ENCODE peak calls at places on chromosomes 1 and 21, in ten cellular contexts. X is heart left ventricle, J is adrenal gland, V is esophagus squamous epithelium, P is neural progenitor cell, T is fibroblast of mammary gland, Y is K562, Q is left ventricle myocardium inferior, S is tibial nerve, W is upper lobe of right lung. E is an unnamed sample.

GRCh38 chr1:35401072-35401471 is 132.6 kb downstream of the ZMYM4 start:
- DNase-seq in X (no peak), J (no peak), V (no peak), P (no peak), T (no peak), Y (no peak), Q (no peak), S (no peak), W (no peak), E (no peak)

GRCh38 chr1:1614204-1614953 is 921 bp upstream of the MIB2 start:
- DNase-seq in X (peak; percentile 51), J (peak; percentile 87), V (no peak), P (no peak), T (peak; percentile 84), Y (peak; percentile 82), Q (no peak), S (no peak), W (peak; percentile 81), E (peak; percentile 95)

GRCh38 chr1:73356485-73356884 is 841.5 kb downstream of the LRRIQ3 start:
- DNase-seq in X (no peak), J (no peak), V (no peak), P (no peak), T (no peak), Y (no peak), Q (no peak), S (no peak), W (no peak), E (no peak)

GRCh38 chr1:87330201-87330953 is 1.7 kb downstream of the LMO4 start:
- DNase-seq in X (peak; percentile 31), J (peak; percentile 16), V (no peak), P (peak; percentile 76), T (peak; percentile 30), Y (peak; percentile 43), Q (no peak), S (no peak), W (no peak), E (peak; percentile 39)

GRCh38 chr1:179083533-179083932 is 1.7 kb downstream of the TOR3A start:
- DNase-seq in X (no peak), J (no peak), V (no peak), P (no peak), T (no peak), Y (no peak), Q (no peak), S (no peak), W (no peak), E (no peak)

GRCh38 chr1:229298887-229299503 is 28.1 kb downstream of the RAB4A start:
- DNase-seq in X (no peak), J (no peak), V (no peak), P (no peak), T (no peak), Y (no peak), Q (no peak), S (no peak), W (no peak), E (no peak)

GRCh38 chr21:44487831-44488230 is 32.5 kb downstream of the LRRC3 start:
- DNase-seq in X (no peak), J (no peak), V (no peak), P (peak; percentile 45), T (peak; percentile 46), Y (peak; percentile 66), Q (no peak), S (no peak), W (no peak), E (peak; percentile 54)

GRCh38 chr1:22778842-22779520 is 68.3 kb downstream of the EPHB2 start:
- DNase-seq in X (peak; percentile 68), J (no peak), V (no peak), P (peak; percentile 48), T (no peak), Y (no peak), Q (peak; percentile 64), S (peak; percentile 19), W (no peak), E (peak; percentile 39)

DNA sequence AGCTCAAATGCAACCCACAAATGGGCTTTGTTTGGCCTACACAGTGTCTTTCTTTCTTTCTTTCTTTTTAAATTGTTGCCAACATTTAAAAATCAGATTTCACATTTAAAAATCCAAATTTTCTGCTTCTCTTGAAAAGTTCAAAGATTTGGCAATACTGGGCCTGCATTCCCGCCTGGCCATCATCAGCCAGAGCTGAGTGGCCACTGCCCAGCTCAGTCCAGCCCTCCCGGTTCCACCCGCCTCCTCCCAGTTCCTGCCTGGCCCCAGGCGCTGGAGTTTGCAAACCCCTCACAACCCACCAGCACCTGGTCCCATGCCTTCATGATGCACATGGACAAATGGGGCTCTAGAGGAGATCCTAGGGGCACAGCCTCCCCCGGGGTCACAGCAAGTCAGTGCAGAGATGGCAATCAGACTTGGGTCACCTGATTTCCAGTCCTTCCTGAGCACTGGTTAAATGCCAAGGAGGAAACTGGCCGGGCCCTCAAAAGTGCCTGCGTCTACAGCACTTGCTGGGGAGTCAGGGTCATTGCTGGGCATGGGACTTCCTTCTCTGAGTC is 40.9 kb upstream of the LAPTM5 start:
- DNase-seq in X (peak; percentile 67), J (peak; percentile 90), V (no peak), P (no peak), T (no peak), Y (no peak), Q (peak; percentile 39), S (no peak), W (peak; percentile 82), E (no peak)
- H3K4me3 ChIP-seq in X (no peak overlapping the region), J (no peak overlapping the region), V (no peak overlapping the region), P (no peak overlapping the region), T (no peak overlapping the region), Y (no peak overlapping the region), Q (no peak overlapping the region), S (no peak overlapping the region), W (no peak overlapping the region), E (no peak overlapping the region)

DNA sequence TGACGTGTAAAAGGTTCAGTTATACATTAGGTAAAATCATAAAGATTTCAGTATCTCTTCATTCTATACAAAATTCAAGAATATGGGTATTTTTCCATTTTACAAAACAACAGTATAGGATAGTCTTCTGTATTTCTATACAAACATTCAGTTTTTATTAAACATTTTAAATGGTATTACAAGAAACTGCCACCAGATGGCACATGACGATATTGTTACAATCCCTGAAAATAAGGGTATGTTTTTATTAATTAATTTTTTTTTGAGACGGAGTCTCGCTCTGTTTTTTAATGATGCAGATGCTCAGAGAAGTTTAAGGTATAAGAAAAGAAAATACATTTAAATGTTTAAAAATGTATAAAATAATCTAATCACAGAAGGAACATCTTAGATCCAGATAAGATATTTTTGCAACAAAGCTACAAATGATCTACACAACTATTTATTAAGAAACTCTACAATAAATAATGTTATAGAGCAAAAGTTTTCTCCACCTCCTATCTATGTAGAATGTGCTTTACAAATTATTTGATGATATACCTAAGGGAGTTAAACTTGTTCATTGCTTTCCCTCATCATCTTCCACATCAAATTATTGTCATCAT is 23.5 kb upstream of the RSBN1 start:
- DNase-seq in X (no peak), J (peak; percentile 23), V (no peak), P (peak; percentile 42), T (peak; percentile 70), Y (peak; percentile 38), Q (no peak), S (no peak), W (no peak), E (peak; percentile 76)
- TF ChIP-seq CTCF in X (peak; percentile 78), J (peak; percentile 42), V (peak; percentile 43), P (peak; percentile 68), T (peak; percentile 46), Y (peak; percentile 83), Q (peak; percentile 74), S (peak; percentile 56), W (peak; percentile 66), E (peak; percentile 37)

DNA sequence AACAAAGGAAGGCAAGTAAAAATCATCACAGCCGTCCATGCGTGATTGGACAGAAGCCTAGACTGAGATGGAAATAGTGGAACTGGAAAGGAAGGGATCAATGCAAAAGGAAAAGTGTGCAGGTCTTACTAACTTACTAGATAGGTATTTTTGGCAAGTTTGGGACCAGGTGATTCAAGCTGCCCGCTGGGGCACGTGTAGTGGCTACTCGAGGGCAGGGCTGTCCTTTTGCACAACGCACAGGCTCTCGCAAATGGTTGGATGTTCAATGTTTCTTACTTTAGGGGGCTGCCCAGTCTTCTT is 561 bp upstream of the ALG6 start:
- DNase-seq in X (no peak), J (no peak), V (no peak), P (no peak), T (no peak), Y (no peak), Q (no peak), S (no peak), W (no peak), E (no peak)
- H3K4me3 ChIP-seq in X (peak overlapping the region; percentile 86), J (peak overlapping the region; percentile 92), V (peak overlapping the region; percentile 97), P (peak overlapping the region; percentile 77), T (peak overlapping the region; percentile 54), Y (peak overlapping the region; percentile 72), Q (peak overlapping the region; percentile 85), S (peak overlapping the region; percentile 62), W (peak overlapping the region; percentile 95), E (peak overlapping the region; percentile 99)

DNA sequence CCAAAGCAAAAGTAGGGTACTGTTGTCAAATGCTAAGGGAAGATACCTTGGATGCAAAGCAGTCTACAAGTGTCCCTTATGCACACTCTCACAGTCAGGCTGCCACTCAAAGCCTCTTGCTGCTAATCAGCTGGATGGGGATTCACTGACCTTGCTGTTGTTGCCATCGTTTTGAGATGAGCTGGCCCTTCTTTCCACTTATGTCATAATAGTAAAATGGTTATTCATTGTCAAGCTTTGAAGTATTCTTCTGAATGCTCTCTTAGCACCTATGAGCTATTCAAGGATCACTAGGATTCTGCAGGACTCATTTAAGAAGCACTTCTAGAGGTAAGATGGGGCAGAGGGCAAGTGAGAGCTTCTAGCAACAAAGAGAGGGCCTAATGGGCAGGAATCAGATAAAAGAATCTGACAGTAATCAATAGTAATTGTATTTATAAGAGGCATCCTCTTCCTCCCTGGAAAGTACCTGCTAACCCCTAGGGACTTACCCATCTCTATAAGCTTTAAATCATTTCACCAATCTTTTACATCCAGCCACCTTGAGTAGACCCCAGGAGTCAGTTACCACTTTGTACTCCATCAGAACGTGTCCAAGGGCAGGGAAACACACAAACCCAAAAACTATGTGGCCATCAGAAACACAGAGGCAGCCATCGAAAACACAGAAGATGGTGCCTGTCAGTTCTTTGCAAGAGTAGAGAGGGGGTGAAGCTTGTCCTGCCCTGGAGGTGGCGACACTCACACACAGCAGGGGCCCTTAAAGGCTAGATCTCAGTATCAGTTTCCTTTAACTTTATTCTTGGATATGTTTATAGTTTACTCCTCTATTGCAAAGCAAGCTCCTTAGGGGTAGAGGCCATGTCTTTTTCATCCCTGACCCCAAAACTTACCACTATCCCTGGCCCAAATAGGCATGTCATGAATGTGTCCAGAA is 103.7 kb upstream of the NFIA start:
- DNase-seq in X (no peak), J (peak; percentile 71), V (no peak), P (no peak), T (peak; percentile 62), Y (peak; percentile 78), Q (peak; percentile 30), S (no peak), W (no peak), E (peak; percentile 71)
- TF ChIP-seq CTCF in X (peak; percentile 64), J (peak; percentile 51), V (peak; percentile 30), P (peak; percentile 24), T (peak; percentile 86), Y (peak; percentile 95), Q (peak; percentile 65), S (peak; percentile 14), W (peak; percentile 63), E (peak; percentile 80)

DNA sequence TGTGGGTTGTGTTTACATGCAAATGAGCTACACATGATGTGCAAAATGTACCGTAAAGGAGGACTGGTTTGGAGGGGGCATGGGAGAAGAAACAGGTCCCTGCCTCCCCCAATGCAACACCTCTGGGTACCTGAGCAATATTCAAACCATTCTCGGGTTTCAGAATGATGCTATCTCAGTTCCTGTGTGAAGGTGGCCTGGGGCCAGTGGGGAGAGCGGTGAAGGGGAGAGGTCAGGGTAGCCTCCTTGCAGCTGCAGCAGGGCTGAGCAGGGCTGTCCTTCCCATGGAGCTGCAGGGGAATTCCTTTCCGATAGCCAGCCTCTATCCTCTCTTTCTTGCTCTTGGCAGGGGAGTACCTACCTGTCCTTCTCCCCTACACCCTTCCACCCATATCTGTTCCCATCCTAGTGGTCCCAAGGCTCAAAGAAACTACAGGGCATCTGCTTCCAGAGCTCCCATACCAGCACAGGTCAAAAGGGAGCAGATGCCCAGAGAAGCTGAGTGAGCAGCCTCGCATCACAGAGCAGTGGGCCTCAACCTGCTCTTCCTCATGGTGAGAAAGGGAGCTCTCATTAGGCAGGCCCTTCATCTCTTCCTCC is 11.9 kb downstream of the MEF2D start:
- DNase-seq in X (no peak), J (no peak), V (no peak), P (no peak), T (no peak), Y (no peak), Q (no peak), S (no peak), W (no peak), E (no peak)
- H3K4me3 ChIP-seq in X (peak overlapping the region; percentile 39), J (peak overlapping the region; percentile 9), V (no peak overlapping the region), P (no peak overlapping the region), T (no peak overlapping the region), Y (no peak overlapping the region), Q (peak overlapping the region; percentile 98), S (no peak overlapping the region), W (no peak overlapping the region), E (no peak overlapping the region)

E was measured in choroid plexus epithelial cell.